ENCODE peak calls at places on chromosomes 16 and 17, in eight cellular contexts. One of them, this sample, is unnamed.

GRCh38 chr16:79509221-79509631 is 91.3 kb downstream of the MAF start:
- DNase-seq in adipocyte: no peak
- DNase-seq in HAP-1: no peak
- DNase-seq in psoas muscle: peak
- DNase-seq in HFFc6: no peak
- DNase-seq in CD8-positive, alpha-beta memory T cell: no peak
- DNase-seq in NCI-H1092: peak
- DNase-seq in omental fat pad: no peak
- DNase-seq in this sample: no peak

GRCh38 chr16:87702325-87702811 is 63.4 kb downstream of the KLHDC4 start:
- DNase-seq in NCI-H1092: no peak
- DNase-seq in HAP-1: peak
- DNase-seq in omental fat pad: no peak
- DNase-seq in adipocyte: peak
- DNase-seq in HFFc6: no peak
- DNase-seq in psoas muscle: no peak
- DNase-seq in CD8-positive, alpha-beta memory T cell: no peak
- DNase-seq in this sample: no peak

GRCh38 chr16:67013238-67013822 is 15.6 kb upstream of the CBFB start:
- DNase-seq in adipocyte: no peak
- DNase-seq in HFFc6: no peak
- DNase-seq in psoas muscle: no peak
- DNase-seq in NCI-H1092: no peak
- DNase-seq in HAP-1: no peak
- DNase-seq in CD8-positive, alpha-beta memory T cell: no peak
- DNase-seq in omental fat pad: no peak
- DNase-seq in this sample: no peak

GRCh38 chr17:78779848-78780247 is 2.2 kb downstream of the CYTH1 start:
- DNase-seq in omental fat pad: no peak
- DNase-seq in psoas muscle: no peak
- DNase-seq in adipocyte: no peak
- DNase-seq in NCI-H1092: no peak
- DNase-seq in HFFc6: no peak
- DNase-seq in CD8-positive, alpha-beta memory T cell: peak
- DNase-seq in HAP-1: no peak
- DNase-seq in this sample: no peak

GRCh38 chr16:79599256-79599836 is 1.2 kb downstream of the MAF start:
- DNase-seq in omental fat pad: no peak
- DNase-seq in HAP-1: no peak
- DNase-seq in psoas muscle: peak
- DNase-seq in CD8-positive, alpha-beta memory T cell: peak
- DNase-seq in NCI-H1092: peak
- DNase-seq in adipocyte: peak
- DNase-seq in HFFc6: no peak
- DNase-seq in this sample: no peak

GRCh38 chr17:67390646-67391480 is 13.8 kb downstream of the PITPNC1 start:
- DNase-seq in adipocyte: peak
- DNase-seq in NCI-H1092: peak
- DNase-seq in psoas muscle: no peak
- DNase-seq in HFFc6: peak
- DNase-seq in CD8-positive, alpha-beta memory T cell: peak
- DNase-seq in HAP-1: no peak
- DNase-seq in omental fat pad: no peak
- DNase-seq in this sample: no peak

GRCh38 chr16:82636958-82637357 is 10.2 kb downstream of the CDH13 start:
- DNase-seq in HAP-1: no peak
- DNase-seq in adipocyte: no peak
- DNase-seq in NCI-H1092: no peak
- DNase-seq in psoas muscle: no peak
- DNase-seq in HFFc6: no peak
- DNase-seq in CD8-positive, alpha-beta memory T cell: no peak
- DNase-seq in omental fat pad: no peak
- DNase-seq in this sample: no peak

GRCh38 chr16:67034478-67034877 is 5.5 kb downstream of the CBFB start:
- DNase-seq in HFFc6: no peak
- DNase-seq in adipocyte: no peak
- DNase-seq in HAP-1: no peak
- DNase-seq in omental fat pad: no peak
- DNase-seq in psoas muscle: no peak
- DNase-seq in CD8-positive, alpha-beta memory T cell: no peak
- DNase-seq in NCI-H1092: no peak
- DNase-seq in this sample: no peak

GRCh38 chr16:10754941-10755340 is 11.3 kb downstream of the NUBP1 start:
- DNase-seq in adipocyte: peak
- DNase-seq in CD8-positive, alpha-beta memory T cell: no peak
- DNase-seq in HAP-1: no peak
- DNase-seq in psoas muscle: no peak
- DNase-seq in HFFc6: peak
- DNase-seq in omental fat pad: no peak
- DNase-seq in NCI-H1092: no peak
- DNase-seq in this sample: no peak